ENCODE peak calls at places on chromosome 15, in nine cellular contexts. One of them, this sample, is unnamed.
A peak's percentile ranks its signal among the peaks of the same experiment; 100 is the strongest.

GRCh38 chr15:74543583-74543982 is 2.6 kb downstream of the ARID3B start:
- DNase-seq in uterus: no peak
- DNase-seq in sigmoid colon: no peak
- DNase-seq in left ventricle myocardium inferior: no peak
- DNase-seq in A549: no peak
- DNase-seq in lower lobe of right lung: no peak
- DNase-seq in heart left ventricle: no peak
- DNase-seq in Peyer's patch: no peak
- DNase-seq in MM.1S: peak; percentile 85
- DNase-seq in this sample: no peak

GRCh38 chr15:85463976-85464375 is 83.6 kb downstream of the AKAP13 start:
- DNase-seq in A549: no peak
- DNase-seq in lower lobe of right lung: no peak
- DNase-seq in Peyer's patch: no peak
- DNase-seq in left ventricle myocardium inferior: no peak
- DNase-seq in sigmoid colon: no peak
- DNase-seq in heart left ventricle: no peak
- DNase-seq in MM.1S: no peak
- DNase-seq in uterus: no peak
- DNase-seq in this sample: no peak

GRCh38 chr15:95760508-95760907 is 570.0 kb upstream of the NR2F2 start:
- DNase-seq in sigmoid colon: no peak
- DNase-seq in Peyer's patch: no peak
- DNase-seq in MM.1S: no peak
- DNase-seq in uterus: no peak
- DNase-seq in lower lobe of right lung: no peak
- DNase-seq in heart left ventricle: no peak
- DNase-seq in left ventricle myocardium inferior: no peak
- DNase-seq in A549: peak; percentile 68
- DNase-seq in this sample: peak; percentile 29

GRCh38 chr15:45157974-45158373 is 28.2 kb downstream of the DUOX1 start:
- DNase-seq in left ventricle myocardium inferior: no peak
- DNase-seq in lower lobe of right lung: no peak
- DNase-seq in sigmoid colon: no peak
- DNase-seq in uterus: no peak
- DNase-seq in MM.1S: no peak
- DNase-seq in heart left ventricle: no peak
- DNase-seq in Peyer's patch: no peak
- DNase-seq in A549: no peak
- DNase-seq in this sample: no peak

GRCh38 chr15:69421498-69421897 is 7.3 kb downstream of the KIF23 start:
- DNase-seq in left ventricle myocardium inferior: no peak
- DNase-seq in uterus: no peak
- DNase-seq in A549: no peak
- DNase-seq in MM.1S: no peak
- DNase-seq in lower lobe of right lung: no peak
- DNase-seq in Peyer's patch: no peak
- DNase-seq in sigmoid colon: no peak
- DNase-seq in heart left ventricle: no peak
- DNase-seq in this sample: no peak

GRCh38 chr15:49521802-49522201 is 98.8 kb downstream of the FGF7 start:
- DNase-seq in sigmoid colon: no peak
- DNase-seq in MM.1S: no peak
- DNase-seq in lower lobe of right lung: no peak
- DNase-seq in heart left ventricle: no peak
- DNase-seq in A549: peak; percentile 5
- DNase-seq in left ventricle myocardium inferior: no peak
- DNase-seq in Peyer's patch: no peak
- DNase-seq in uterus: no peak
- DNase-seq in this sample: no peak

GRCh38 chr15:36136054-36136453 is 443.4 kb upstream of the CDIN1 start:
- DNase-seq in sigmoid colon: no peak
- DNase-seq in heart left ventricle: no peak
- DNase-seq in A549: no peak
- DNase-seq in MM.1S: no peak
- DNase-seq in left ventricle myocardium inferior: no peak
- DNase-seq in uterus: no peak
- DNase-seq in Peyer's patch: no peak
- DNase-seq in lower lobe of right lung: no peak
- DNase-seq in this sample: no peak

GRCh38 chr15:64893481-64894394 is 18.0 kb upstream of the ANKDD1A start:
- DNase-seq in uterus: peak; percentile 96
- DNase-seq in A549: peak; percentile 62
- DNase-seq in sigmoid colon: peak; percentile 97
- DNase-seq in lower lobe of right lung: peak; percentile 95
- DNase-seq in heart left ventricle: peak; percentile 97
- DNase-seq in MM.1S: peak; percentile 100
- DNase-seq in left ventricle myocardium inferior: peak; percentile 96
- DNase-seq in Peyer's patch: peak; percentile 96
- DNase-seq in this sample: peak; percentile 95

GRCh38 chr15:48754011-48754410 is 56.9 kb downstream of the CEP152 start:
- DNase-seq in heart left ventricle: no peak
- DNase-seq in uterus: no peak
- DNase-seq in A549: no peak
- DNase-seq in left ventricle myocardium inferior: no peak
- DNase-seq in Peyer's patch: no peak
- DNase-seq in sigmoid colon: no peak
- DNase-seq in lower lobe of right lung: no peak
- DNase-seq in MM.1S: no peak
- DNase-seq in this sample: no peak

GRCh38 chr15:38072007-38072506 is 137.6 kb downstream of the TMCO5A start:
- DNase-seq in left ventricle myocardium inferior: peak; percentile 18
- DNase-seq in MM.1S: no peak
- DNase-seq in lower lobe of right lung: no peak
- DNase-seq in Peyer's patch: peak; percentile 16
- DNase-seq in sigmoid colon: peak; percentile 70
- DNase-seq in A549: no peak
- DNase-seq in heart left ventricle: no peak
- DNase-seq in uterus: no peak
- DNase-seq in this sample: no peak

GRCh38 chr15:62951481-62951880 is 91.1 kb upstream of the TPM1 start:
- DNase-seq in heart left ventricle: no peak
- DNase-seq in left ventricle myocardium inferior: no peak
- DNase-seq in uterus: no peak
- DNase-seq in Peyer's patch: no peak
- DNase-seq in lower lobe of right lung: no peak
- DNase-seq in A549: no peak
- DNase-seq in MM.1S: no peak
- DNase-seq in sigmoid colon: no peak
- DNase-seq in this sample: no peak

GRCh38 chr15:71748327-71748726 is 62.0 kb upstream of the NR2E3 start:
- DNase-seq in heart left ventricle: no peak
- DNase-seq in MM.1S: no peak
- DNase-seq in sigmoid colon: no peak
- DNase-seq in Peyer's patch: no peak
- DNase-seq in A549: peak; percentile 73
- DNase-seq in left ventricle myocardium inferior: no peak
- DNase-seq in lower lobe of right lung: no peak
- DNase-seq in uterus: no peak
- DNase-seq in this sample: no peak

GRCh38 chr15:29139072-29139471 is 130.6 kb downstream of the NSMCE3 start:
- DNase-seq in lower lobe of right lung: no peak
- DNase-seq in sigmoid colon: no peak
- DNase-seq in Peyer's patch: no peak
- DNase-seq in left ventricle myocardium inferior: no peak
- DNase-seq in uterus: no peak
- DNase-seq in MM.1S: no peak
- DNase-seq in heart left ventricle: no peak
- DNase-seq in A549: no peak
- DNase-seq in this sample: no peak

DNA sequence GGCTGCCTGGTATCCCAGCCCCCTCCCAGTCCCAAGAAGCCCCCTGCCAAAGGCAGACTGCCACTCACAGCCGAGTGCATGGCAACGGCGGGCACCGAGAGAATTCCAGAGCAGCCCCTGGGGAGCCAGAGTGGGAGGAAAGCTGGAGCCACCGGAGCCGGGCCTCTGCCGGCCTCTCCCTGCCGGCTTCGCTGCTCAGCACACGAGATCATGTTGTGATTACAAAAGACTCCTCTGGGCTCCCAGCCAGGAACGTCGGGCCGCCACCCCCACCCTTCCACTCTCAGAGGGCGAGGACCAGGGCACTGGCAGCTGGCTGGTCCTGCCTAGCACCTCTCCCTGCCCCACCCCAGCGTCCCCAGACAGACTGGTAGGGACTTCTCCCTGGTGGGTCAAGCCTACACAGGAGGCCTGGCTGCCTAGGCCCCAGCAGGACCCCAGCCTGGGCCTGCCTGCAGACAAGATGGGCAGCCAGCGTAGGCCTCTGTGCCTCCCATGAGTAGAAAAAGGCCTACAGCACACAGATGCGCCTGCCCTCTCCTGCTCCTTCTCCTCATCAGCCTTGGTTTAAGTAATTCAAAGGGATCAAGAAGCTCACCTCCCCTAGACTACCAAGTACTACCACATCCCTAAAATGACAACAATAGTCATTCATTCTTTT is at the start of gene CCDC9B:
- DNase-seq in sigmoid colon: peak; percentile 98
- DNase-seq in uterus: peak; percentile 93
- DNase-seq in MM.1S: no peak
- DNase-seq in left ventricle myocardium inferior: peak; percentile 91
- DNase-seq in Peyer's patch: peak; percentile 28
- DNase-seq in lower lobe of right lung: peak; percentile 92
- DNase-seq in A549: peak; percentile 69
- DNase-seq in heart left ventricle: peak; percentile 93
- DNase-seq in this sample: peak; percentile 90
- TF ChIP-seq CTCF in sigmoid colon: no peak
- TF ChIP-seq CTCF in uterus: no peak
- TF ChIP-seq CTCF in MM.1S: no peak
- TF ChIP-seq CTCF in left ventricle myocardium inferior: no peak
- TF ChIP-seq CTCF in Peyer's patch: no peak
- TF ChIP-seq CTCF in lower lobe of right lung: peak; percentile 13
- TF ChIP-seq CTCF in A549: no peak
- TF ChIP-seq CTCF in heart left ventricle: no peak
- TF ChIP-seq CTCF in this sample: no peak

DNA sequence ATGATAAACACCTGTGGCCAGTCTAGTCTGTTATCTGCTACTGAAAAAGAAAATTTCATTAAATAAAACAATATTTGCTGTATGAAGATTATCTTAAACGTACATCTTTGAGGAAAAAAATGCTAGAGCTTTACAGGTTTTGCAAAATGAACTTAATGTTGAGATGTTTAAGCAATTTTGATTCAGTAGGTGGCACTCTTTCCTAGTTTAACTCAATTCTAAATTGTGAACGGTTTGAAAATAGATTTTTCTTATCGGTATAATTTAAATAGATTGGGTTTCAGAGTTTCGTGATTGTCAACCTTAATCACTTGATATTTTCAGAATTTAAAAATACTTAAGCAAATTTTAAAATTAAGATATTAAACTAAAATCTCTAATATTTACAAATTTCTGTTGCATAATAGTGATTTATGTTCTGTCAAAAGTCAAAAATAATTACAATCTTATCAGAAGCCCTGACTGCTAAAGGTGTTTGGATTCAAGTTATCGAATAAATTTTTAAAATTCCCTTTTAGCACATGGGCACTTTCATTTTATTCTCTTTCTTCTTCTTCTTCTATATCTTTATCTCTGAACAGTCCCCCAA is 7.0 kb upstream of the RNF111 start:
- DNase-seq in MM.1S: peak; percentile 66
- DNase-seq in Peyer's patch: no peak
- DNase-seq in A549: peak; percentile 50
- DNase-seq in lower lobe of right lung: no peak
- DNase-seq in left ventricle myocardium inferior: no peak
- DNase-seq in uterus: no peak
- DNase-seq in sigmoid colon: no peak
- DNase-seq in heart left ventricle: no peak
- DNase-seq in this sample: no peak
- H3K4me1 ChIP-seq in MM.1S: peaks cover 30% of the 10 kb centered on the region
- H3K4me1 ChIP-seq in Peyer's patch: no peaks in the 10 kb centered on the region
- H3K4me1 ChIP-seq in A549: no peaks in the 10 kb centered on the region
- H3K4me1 ChIP-seq in lower lobe of right lung: peaks cover 29% of the 10 kb centered on the region
- H3K4me1 ChIP-seq in left ventricle myocardium inferior: peaks cover 3% of the 10 kb centered on the region
- H3K4me1 ChIP-seq in uterus: no peaks in the 10 kb centered on the region
- H3K4me1 ChIP-seq in sigmoid colon: peaks cover 6% of the 10 kb centered on the region
- H3K4me1 ChIP-seq in heart left ventricle: no peaks in the 10 kb centered on the region
- H3K4me1 ChIP-seq in this sample: no peaks in the 10 kb centered on the region

GRCh38 chr15:32107477-32108080 is 77.3 kb downstream of the CHRNA7 start:
- DNase-seq in left ventricle myocardium inferior: no peak
- DNase-seq in uterus: no peak
- DNase-seq in MM.1S: no peak
- DNase-seq in lower lobe of right lung: no peak
- DNase-seq in A549: no peak
- DNase-seq in sigmoid colon: no peak
- DNase-seq in Peyer's patch: no peak
- DNase-seq in heart left ventricle: no peak
- DNase-seq in this sample: no peak

GRCh38 chr15:32106401-32107381 is 76.4 kb downstream of the CHRNA7 start:
- DNase-seq in A549: no peak
- DNase-seq in MM.1S: no peak
- DNase-seq in uterus: no peak
- DNase-seq in left ventricle myocardium inferior: no peak
- DNase-seq in sigmoid colon: no peak
- DNase-seq in Peyer's patch: no peak
- DNase-seq in heart left ventricle: no peak
- DNase-seq in lower lobe of right lung: no peak
- DNase-seq in this sample: no peak

GRCh38 chr15:32113224-32113623 is 82.9 kb downstream of the CHRNA7 start:
- DNase-seq in MM.1S: no peak
- DNase-seq in uterus: no peak
- DNase-seq in lower lobe of right lung: no peak
- DNase-seq in left ventricle myocardium inferior: no peak
- DNase-seq in A549: no peak
- DNase-seq in Peyer's patch: no peak
- DNase-seq in heart left ventricle: no peak
- DNase-seq in sigmoid colon: no peak
- DNase-seq in this sample: no peak

GRCh38 chr15:32117122-32117521 is 86.8 kb downstream of the CHRNA7 start:
- DNase-seq in A549: no peak
- DNase-seq in MM.1S: no peak
- DNase-seq in lower lobe of right lung: no peak
- DNase-seq in heart left ventricle: no peak
- DNase-seq in uterus: no peak
- DNase-seq in Peyer's patch: no peak
- DNase-seq in sigmoid colon: no peak
- DNase-seq in left ventricle myocardium inferior: no peak
- DNase-seq in this sample: no peak

DNA sequence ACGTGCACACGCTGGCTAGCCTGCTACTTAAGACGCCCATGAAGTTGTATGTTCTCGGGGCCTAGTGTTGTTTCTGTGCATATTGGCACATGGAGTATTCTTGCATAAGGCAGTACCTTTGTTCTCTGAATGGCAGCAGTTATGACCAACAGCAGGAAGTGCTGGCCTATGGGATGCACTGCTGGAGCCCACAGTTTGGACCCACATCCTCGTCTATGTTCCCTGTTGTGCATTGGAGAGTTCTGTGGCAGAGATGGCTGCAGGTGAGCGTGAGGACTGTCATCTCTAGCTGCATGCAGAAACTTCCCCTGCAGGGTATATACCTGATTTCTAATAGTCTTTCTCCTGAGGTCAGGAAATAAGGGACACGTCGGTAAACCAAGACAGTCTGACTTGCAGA is 81.8 kb downstream of the CHRNA7 start:
- DNase-seq in A549: no peak
- DNase-seq in MM.1S: no peak
- DNase-seq in Peyer's patch: no peak
- DNase-seq in uterus: no peak
- DNase-seq in left ventricle myocardium inferior: no peak
- DNase-seq in heart left ventricle: no peak
- DNase-seq in lower lobe of right lung: no peak
- DNase-seq in sigmoid colon: no peak
- DNase-seq in this sample: no peak
- TF ChIP-seq CTCF in A549: no peak
- TF ChIP-seq CTCF in MM.1S: no peak
- TF ChIP-seq CTCF in Peyer's patch: no peak
- TF ChIP-seq CTCF in uterus: no peak
- TF ChIP-seq CTCF in left ventricle myocardium inferior: no peak
- TF ChIP-seq CTCF in heart left ventricle: no peak
- TF ChIP-seq CTCF in lower lobe of right lung: no peak
- TF ChIP-seq CTCF in sigmoid colon: no peak
- TF ChIP-seq CTCF in this sample: no peak

GRCh38 chr15:50993598-50993997 is 85.1 kb downstream of the AP4E1 start:
- DNase-seq in left ventricle myocardium inferior: no peak
- DNase-seq in sigmoid colon: no peak
- DNase-seq in Peyer's patch: no peak
- DNase-seq in MM.1S: no peak
- DNase-seq in heart left ventricle: no peak
- DNase-seq in uterus: no peak
- DNase-seq in lower lobe of right lung: no peak
- DNase-seq in A549: no peak
- DNase-seq in this sample: no peak
- H3K4me1 ChIP-seq in left ventricle myocardium inferior: peaks cover 26% of the 10 kb centered on the region
- H3K4me1 ChIP-seq in sigmoid colon: no peaks in the 10 kb centered on the region
- H3K4me1 ChIP-seq in Peyer's patch: no peaks in the 10 kb centered on the region
- H3K4me1 ChIP-seq in MM.1S: no peaks in the 10 kb centered on the region
- H3K4me1 ChIP-seq in heart left ventricle: no peaks in the 10 kb centered on the region
- H3K4me1 ChIP-seq in uterus: no peaks in the 10 kb centered on the region
- H3K4me1 ChIP-seq in lower lobe of right lung: no peaks in the 10 kb centered on the region
- H3K4me1 ChIP-seq in A549: no peaks in the 10 kb centered on the region
- H3K4me1 ChIP-seq in this sample: no peaks in the 10 kb centered on the region